ENCODE peak calls at places on chromosomes 12 and 14, in four cellular contexts. Y is DND-41, R is heart right ventricle, P is endothelial cell of umbilical vein. T is an unnamed sample.

GRCh38 chr12:25994901-25995625 is 36.6 kb downstream of the RASSF8 start:
- DNase-seq in R (no peak), P (no peak), Y (no peak), T (no peak)

GRCh38 chr14:60085085-60085484 is 6.6 kb upstream of the PCNX4 start:
- DNase-seq in P (no peak), Y (no peak), R (no peak), T (no peak)

GRCh38 chr14:49853572-49854375 is 1.2 kb upstream of the NEMF start:
- DNase-seq in Y (no peak), R (peak), P (peak), T (peak)

GRCh38 chr14:26522985-26523384 is 74.8 kb downstream of the NOVA1 start:
- DNase-seq in P (no peak), Y (no peak), R (no peak), T (no peak)

GRCh38 chr14:104742586-104743455 is 10.1 kb upstream of the SIVA1 start:
- DNase-seq in Y (no peak), P (no peak), R (no peak), T (no peak)

GRCh38 chr14:75917322-75918251 is 64.2 kb downstream of the TGFB3 start:
- DNase-seq in R (no peak), Y (no peak), P (no peak), T (no peak)

GRCh38 chr12:70032076-70032475 is 207.0 kb downstream of the MYRFL start:
- DNase-seq in P (no peak), Y (no peak), R (no peak), T (no peak)

GRCh38 chr12:93778306-93778705 is 101.1 kb downstream of the CRADD start:
- DNase-seq in P (peak), Y (no peak), R (peak), T (peak)

GRCh38 chr14:50823763-50824636 is 7.0 kb downstream of the NIN start:
- DNase-seq in P (no peak), R (no peak), Y (no peak), T (no peak)

GRCh38 chr14:51552275-51552674 is 99.4 kb upstream of the FRMD6 start:
- DNase-seq in R (no peak), Y (no peak), P (no peak), T (no peak)

GRCh38 chr12:17875230-17875629 is 214.8 kb downstream of the RERGL start:
- DNase-seq in Y (no peak), P (no peak), R (no peak), T (no peak)

GRCh38 chr12:131987552-131987951 is 37.8 kb downstream of the EP400 start:
- DNase-seq in R (no peak), Y (no peak), P (no peak), T (no peak)

GRCh38 chr14:69573841-69574265 is 818 bp downstream of the CCDC177 start:
- DNase-seq in P (no peak), Y (no peak), R (no peak), T (no peak)

GRCh38 chr12:102888511-102888910 is 28.5 kb downstream of the PAH start:
- DNase-seq in P (no peak), Y (no peak), R (no peak), T (no peak)

GRCh38 chr12:98440165-98440581 is 75.2 kb upstream of the TMPO start:
- DNase-seq in Y (no peak), R (peak), P (peak), T (peak)

GRCh38 chr12:4274396-4274959 is 916 bp downstream of the CCND2 start:
- DNase-seq in Y (peak), R (no peak), P (no peak), T (no peak)

GRCh38 chr14:29584992-29585391 is 342.7 kb downstream of the PRKD1 start:
- DNase-seq in R (peak), Y (no peak), P (peak), T (peak)

GRCh38 chr12:21891763-21892217 is 49.4 kb downstream of the ABCC9 start:
- DNase-seq in R (peak), Y (no peak), P (no peak), T (no peak)

GRCh38 chr12:124474709-124475108 is 92.7 kb downstream of the NCOR2 start:
- DNase-seq in P (no peak), R (peak), Y (no peak), T (peak)
- H3K27ac ChIP-seq in P (no peak), R (no peak), Y (peak), T (peak)

DNA sequence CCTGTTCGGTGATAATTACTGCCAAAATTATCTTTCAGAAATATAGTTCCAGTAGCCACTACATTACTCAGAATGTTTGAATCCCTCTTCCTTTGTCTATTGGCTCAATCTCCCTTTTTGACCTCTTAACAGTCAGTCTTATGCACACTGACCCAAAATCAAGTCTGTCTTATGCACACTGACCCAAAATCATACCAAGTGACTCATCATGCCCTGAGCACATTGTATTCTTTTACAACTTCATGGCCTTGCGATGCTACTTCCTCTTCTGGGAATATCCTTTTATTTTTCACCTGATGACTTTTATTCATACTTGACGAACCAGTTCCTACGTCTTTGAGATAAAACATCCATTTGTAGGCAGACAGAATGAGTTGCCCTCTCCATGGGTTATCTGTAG is 182.3 kb downstream of the NPAS3 start:
- DNase-seq in R (no peak), Y (no peak), P (no peak), T (no peak)
- H3K27ac ChIP-seq in R (no peak), Y (no peak), P (no peak), T (no peak)

DNA sequence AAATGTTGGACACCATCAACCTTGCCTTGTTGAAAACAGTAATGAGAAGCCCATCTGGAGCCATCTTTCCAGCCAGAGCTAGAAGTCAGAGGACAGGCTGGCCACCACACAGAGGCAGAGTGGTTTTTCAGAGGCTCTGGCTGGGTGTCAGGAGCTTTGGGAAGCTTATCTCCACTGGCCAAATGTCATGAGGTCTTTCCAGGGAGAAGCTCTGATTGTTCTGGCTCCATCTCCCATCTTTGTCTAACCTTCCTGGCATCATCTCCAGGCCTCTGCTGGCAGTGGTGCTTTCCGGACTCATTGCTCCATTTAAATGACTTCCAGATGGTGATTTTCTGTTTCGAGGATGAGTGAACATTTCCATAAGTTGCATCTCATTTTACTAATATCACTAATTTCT is 35.2 kb upstream of the TMTC1 start:
- DNase-seq in Y (no peak), R (peak), P (no peak), T (no peak)
- H3K27ac ChIP-seq in Y (no peak), R (no peak), P (no peak), T (no peak)

DNA sequence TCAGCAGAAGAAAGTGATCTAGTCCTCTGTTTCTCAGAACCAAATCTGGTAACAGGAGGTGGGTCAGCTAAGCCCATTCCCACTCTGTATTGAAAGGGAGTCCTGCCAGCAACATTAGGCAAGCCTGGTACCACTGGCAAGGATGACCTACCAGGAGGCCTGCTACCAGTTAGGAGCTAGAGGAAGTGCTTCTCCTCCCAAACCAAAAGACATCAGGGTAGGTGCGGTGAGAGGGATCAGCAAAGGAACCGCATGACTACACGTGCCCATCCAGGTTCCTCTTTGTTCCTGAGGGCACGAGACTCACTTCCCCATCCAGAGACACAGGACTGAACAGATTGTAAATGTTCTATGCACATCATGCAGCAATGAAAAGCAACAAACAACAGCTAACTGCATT is 2.8 kb downstream of the KLRC4 start:
- DNase-seq in Y (no peak), P (no peak), R (peak), T (no peak)
- H3K27ac ChIP-seq in Y (no peak), P (no peak), R (no peak), T (no peak)

GRCh38 chr14:95544588-95544987 is 9.7 kb downstream of the GLRX5 start:
- DNase-seq in P (no peak), R (no peak), Y (no peak), T (no peak)

GRCh38 chr14:95548328-95548929 is 13.6 kb downstream of the GLRX5 start:
- DNase-seq in R (no peak), P (peak), Y (no peak), T (no peak)

GRCh38 chr14:95545769-95546168 is 10.9 kb downstream of the GLRX5 start:
- DNase-seq in Y (no peak), R (no peak), P (peak), T (no peak)

GRCh38 chr14:95547626-95548327 is 12.9 kb downstream of the GLRX5 start:
- DNase-seq in Y (no peak), P (peak), R (no peak), T (no peak)

DNA sequence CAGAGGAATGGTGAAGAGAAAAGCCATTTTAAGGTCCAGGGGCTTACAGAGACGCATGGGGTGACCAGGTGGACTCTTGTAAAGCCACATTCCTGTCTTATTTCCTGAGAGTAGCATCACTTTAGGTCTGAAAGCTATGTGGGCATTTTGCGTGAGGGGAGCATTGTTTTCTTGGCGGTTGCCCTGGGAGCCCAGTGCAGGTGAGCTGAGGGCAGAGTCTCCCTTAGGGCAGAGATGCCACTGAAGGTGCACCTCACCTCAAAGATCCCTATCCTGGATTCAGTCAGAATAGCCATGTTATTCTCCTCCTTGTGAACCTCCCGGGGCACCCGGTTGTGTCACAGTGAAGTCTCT is 12.4 kb downstream of the GLRX5 start:
- DNase-seq in R (no peak), Y (no peak), P (no peak), T (no peak)
- H3K27ac ChIP-seq in R (no peak), Y (no peak), P (peak), T (no peak)

DNA sequence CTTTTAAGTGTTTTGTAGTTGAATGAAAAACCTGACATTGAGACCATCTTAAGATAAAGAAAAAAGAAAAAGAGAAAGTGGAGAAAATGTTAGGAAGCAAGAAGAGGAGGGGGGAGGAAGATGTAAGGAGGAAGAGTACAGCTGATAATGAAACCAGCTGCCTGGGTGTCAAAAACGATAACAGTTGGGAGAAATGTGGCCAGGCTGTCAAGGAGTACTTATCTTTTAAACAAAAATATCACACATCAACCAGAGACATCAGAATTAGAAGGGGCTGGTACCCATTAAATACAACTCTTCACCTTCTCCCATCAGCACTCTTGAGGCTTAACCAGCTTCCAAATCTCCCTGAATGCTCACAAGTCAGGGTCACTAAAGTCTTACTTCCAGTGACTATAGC is 4.5 kb downstream of the SLC11A2 start:
- DNase-seq in Y (peak), R (no peak), P (no peak), T (no peak)
- H3K27ac ChIP-seq in Y (peak), R (no peak), P (no peak), T (peak)

GRCh38 chr12:92035477-92035876 is 110.2 kb downstream of the BTG1 start:
- DNase-seq in R (no peak), P (no peak), Y (no peak), T (no peak)

GRCh38 chr12:92034083-92034482 is 111.6 kb downstream of the BTG1 start:
- DNase-seq in R (no peak), P (no peak), Y (peak), T (no peak)

GRCh38 chr12:92036771-92037453 is 108.7 kb downstream of the BTG1 start:
- DNase-seq in R (no peak), P (no peak), Y (no peak), T (no peak)

GRCh38 chr12:92034858-92035401 is 110.7 kb downstream of the BTG1 start:
- DNase-seq in P (peak), Y (peak), R (peak), T (peak)

GRCh38 chr12:92036061-92036620 is 109.5 kb downstream of the BTG1 start:
- DNase-seq in P (no peak), Y (no peak), R (no peak), T (no peak)
- H3K27ac ChIP-seq in P (no peak), Y (peak), R (no peak), T (no peak)

GRCh38 chr12:110889361-110889760 is 31.0 kb downstream of the MYL2 start:
- DNase-seq in R (no peak), P (no peak), Y (no peak), T (no peak)
- H3K27ac ChIP-seq in R (no peak), P (no peak), Y (no peak), T (no peak)

DNA sequence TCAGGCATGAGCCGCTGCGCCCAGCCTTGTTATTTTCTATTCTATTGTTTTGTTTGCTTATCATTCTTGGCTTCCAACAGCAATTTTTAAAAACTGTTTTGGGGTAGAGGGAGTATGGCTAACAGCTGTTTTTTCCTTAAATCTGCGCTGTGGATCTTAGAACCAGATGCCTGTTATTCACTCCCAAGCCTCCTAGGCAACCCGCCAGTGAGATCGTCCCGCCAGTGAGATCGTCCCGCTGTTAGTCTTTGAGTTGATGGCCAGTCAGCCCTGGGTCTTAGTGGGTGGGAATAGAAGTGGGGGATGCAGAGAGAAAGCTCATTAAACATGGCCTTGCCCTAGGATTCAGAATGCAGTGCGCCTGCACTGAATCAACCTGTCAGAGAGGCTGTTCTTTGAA is 67.3 kb upstream of the BICD1 start:
- DNase-seq in P (no peak), Y (no peak), R (peak), T (no peak)
- H3K27ac ChIP-seq in P (no peak), Y (no peak), R (no peak), T (no peak)